ENCODE peak calls at places on chromosome 20, in six cellular contexts. M is ovary; B is fibroblast of lung; W is mesendoderm; E is CD8-positive, alpha-beta T cell; U is heart left ventricle. T is an unnamed sample.

GRCh38 chr20:34709044-34709835 is 5.1 kb downstream of the TP53INP2 start:
- DNase-seq in M (peak; percentile 93), B (peak; percentile 77), W (peak; percentile 72), E (peak; percentile 82), U (peak; percentile 84), T (peak; percentile 82)

GRCh38 chr20:57030611-57031600 is 235.5 kb downstream of the BMP7 start:
- DNase-seq in M (no peak), B (peak; percentile 73), W (no peak), E (no peak), U (no peak), T (no peak)

GRCh38 chr20:61937963-61938838 is 127.5 kb downstream of the TAF4 start:
- DNase-seq in M (no peak), B (no peak), W (no peak), E (no peak), U (peak; percentile 13), T (no peak)

GRCh38 chr20:53789913-53790675 is 196.5 kb upstream of the ZNF217 start:
- DNase-seq in M (no peak), B (no peak), W (no peak), E (no peak), U (no peak), T (no peak)

GRCh38 chr20:57621426-57622200 is 1.4 kb upstream of the ZBP1 start:
- DNase-seq in M (no peak), B (no peak), W (no peak), E (peak; percentile 47), U (no peak), T (no peak)

GRCh38 chr20:25090492-25091429 is 8.8 kb upstream of the VSX1 start:
- DNase-seq in M (no peak), B (no peak), W (no peak), E (peak; percentile 90), U (no peak), T (no peak)

GRCh38 chr20:53080969-53081871 is 109.1 kb downstream of the TSHZ2 start:
- DNase-seq in M (no peak), B (peak; percentile 90), W (peak; percentile 8), E (no peak), U (no peak), T (no peak)

GRCh38 chr20:61887694-61888093 is 178.0 kb downstream of the TAF4 start:
- DNase-seq in M (no peak), B (no peak), W (peak; percentile 32), E (no peak), U (no peak), T (no peak)

GRCh38 chr20:53623454-53624206 is 30.0 kb upstream of the ZNF217 start:
- DNase-seq in M (peak; percentile 72), B (peak; percentile 76), W (peak; percentile 87), E (no peak), U (peak; percentile 76), T (peak; percentile 86)

GRCh38 chr20:41140226-41141133 is 3.1 kb downstream of the PLCG1 start:
- DNase-seq in M (no peak), B (no peak), W (no peak), E (peak; percentile 48), U (no peak), T (no peak)
- H3K27ac ChIP-seq in M (no peak overlapping the region), B (no peak overlapping the region), W (no peak overlapping the region), E (peak overlapping the region; percentile 60), U (peak overlapping the region; percentile 99), T (peak overlapping the region; percentile 29)

GRCh38 chr20:47353697-47354387 is 2.7 kb downstream of the ZMYND8 start:
- DNase-seq in M (no peak), B (peak; percentile 63), W (no peak), E (no peak), U (no peak), T (no peak)
- H3K4me1 ChIP-seq in M (peaks cover 42% of the 10 kb centered on the region), B (peaks cover 66% of the 10 kb centered on the region), W (peaks cover 60% of the 10 kb centered on the region), E (peaks cover 91% of the 10 kb centered on the region), U (peaks cover 100% of the 10 kb centered on the region), T (peaks cover 92% of the 10 kb centered on the region)

GRCh38 chr20:32115196-32115767 is 5.8 kb downstream of the TM9SF4 start:
- DNase-seq in M (no peak), B (no peak), W (peak; percentile 14), E (no peak), U (no peak), T (no peak)
- H3K27ac ChIP-seq in M (no peak overlapping the region), B (no peak overlapping the region), W (no peak overlapping the region), E (no peak overlapping the region), U (no peak overlapping the region), T (no peak overlapping the region)

GRCh38 chr20:23406880-23407279 is 14.4 kb downstream of the NAPB start:
- DNase-seq in M (no peak), B (no peak), W (no peak), E (no peak), U (no peak), T (no peak)
- H3K4me1 ChIP-seq in M (peaks cover 13% of the 10 kb centered on the region), B (peaks cover 5% of the 10 kb centered on the region), W (no peaks in the 10 kb centered on the region), E (peaks cover 7% of the 10 kb centered on the region), U (peaks cover 42% of the 10 kb centered on the region), T (peaks cover 75% of the 10 kb centered on the region)

GRCh38 chr20:44704551-44704971 is 10.6 kb upstream of the CCN5 start:
- DNase-seq in M (no peak), B (peak; percentile 83), W (no peak), E (no peak), U (no peak), T (no peak)
- H3K27ac ChIP-seq in M (peak overlapping the region; percentile 38), B (no peak overlapping the region), W (no peak overlapping the region), E (no peak overlapping the region), U (no peak overlapping the region), T (no peak overlapping the region)

GRCh38 chr20:49631856-49632418 is 64.0 kb upstream of the PTGIS start:
- DNase-seq in M (no peak), B (no peak), W (no peak), E (no peak), U (no peak), T (no peak)

GRCh38 chr20:49633023-49633422 is 65.1 kb upstream of the PTGIS start:
- DNase-seq in M (no peak), B (no peak), W (no peak), E (no peak), U (no peak), T (no peak)

GRCh38 chr20:49630396-49630951 is 62.5 kb upstream of the PTGIS start:
- DNase-seq in M (no peak), B (no peak), W (no peak), E (no peak), U (no peak), T (no peak)

GRCh38 chr20:49629606-49630005 is 61.7 kb upstream of the PTGIS start:
- DNase-seq in M (no peak), B (no peak), W (no peak), E (no peak), U (no peak), T (no peak)

GRCh38 chr20:49631074-49631716 is 63.3 kb upstream of the PTGIS start:
- DNase-seq in M (peak; percentile 76), B (peak; percentile 23), W (no peak), E (no peak), U (no peak), T (peak; percentile 66)
- H3K4me1 ChIP-seq in M (peaks cover 27% of the 10 kb centered on the region), B (no peaks in the 10 kb centered on the region), W (no peaks in the 10 kb centered on the region), E (no peaks in the 10 kb centered on the region), U (peaks cover 6% of the 10 kb centered on the region), T (peaks cover 38% of the 10 kb centered on the region)

DNA sequence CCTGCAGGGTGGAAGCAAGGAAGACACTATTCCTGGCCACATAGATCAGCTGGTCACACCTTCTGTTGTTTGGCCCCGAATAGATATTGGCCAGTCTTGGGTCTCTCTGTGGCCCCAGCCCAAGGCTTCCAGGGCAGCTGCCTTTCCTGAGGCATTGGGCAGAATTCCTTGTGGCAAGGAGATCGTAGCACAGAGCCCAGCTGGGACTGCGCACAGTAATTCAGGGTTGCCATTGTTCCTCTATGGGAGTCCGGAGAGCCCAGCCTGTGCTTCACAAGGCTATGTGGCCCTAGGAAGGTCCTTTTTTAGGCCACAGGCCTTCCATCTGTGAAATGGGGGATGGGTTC is 6.9 kb downstream of the SGK2 start:
- DNase-seq in M (no peak), B (no peak), W (no peak), E (no peak), U (no peak), T (no peak)
- H3K27ac ChIP-seq in M (no peak overlapping the region), B (no peak overlapping the region), W (no peak overlapping the region), E (no peak overlapping the region), U (no peak overlapping the region), T (no peak overlapping the region)